ENCODE peak calls at places on chromosomes 12 and 14, in ten cellular contexts. I, T, K, C, B, O, Y, Z, P and R are unnamed samples.

GRCh38 chr12:92338671-92339070 is 193.0 kb upstream of the BTG1 start:
- DNase-seq in I (no peak), T (no peak), K (no peak), C (no peak), B (no peak), O (no peak), Y (no peak), Z (no peak), P (peak; percentile 21), R (no peak)

GRCh38 chr12:25416516-25416915 is 136.6 kb downstream of the LMNTD1 start:
- DNase-seq in I (no peak), T (no peak), K (no peak), C (no peak), B (no peak), O (no peak), Y (no peak), Z (no peak), P (no peak), R (no peak)

GRCh38 chr12:95859947-95860850 is 1.4 kb downstream of the SNRPF start:
- DNase-seq in I (no peak), T (no peak), K (no peak), C (no peak), B (no peak), O (no peak), Y (no peak), Z (no peak), P (no peak), R (no peak)

GRCh38 chr12:21773263-21773741 is 1.2 kb downstream of the KCNJ8 start:
- DNase-seq in I (no peak), T (no peak), K (no peak), C (no peak), B (no peak), O (no peak), Y (no peak), Z (no peak), P (peak; percentile 18), R (no peak)

GRCh38 chr14:90803249-90803648 is 13.0 kb downstream of the TTC7B start:
- DNase-seq in I (no peak), T (no peak), K (no peak), C (no peak), B (no peak), O (no peak), Y (no peak), Z (no peak), P (no peak), R (no peak)

GRCh38 chr14:92649934-92650545 is 98.4 kb downstream of the LGMN start:
- DNase-seq in I (no peak), T (no peak), K (peak; percentile 57), C (peak; percentile 24), B (peak; percentile 82), O (no peak), Y (no peak), Z (peak; percentile 88), P (peak; percentile 84), R (no peak)

GRCh38 chr14:73235531-73236155 is 1.7 kb upstream of the PAPLN start:
- DNase-seq in I (no peak), T (no peak), K (no peak), C (peak; percentile 24), B (no peak), O (no peak), Y (no peak), Z (no peak), P (peak; percentile 8), R (no peak)

GRCh38 chr14:54653764-54654469 is 87.0 kb downstream of the SAMD4A start:
- DNase-seq in I (no peak), T (no peak), K (no peak), C (no peak), B (peak; percentile 93), O (no peak), Y (no peak), Z (peak; percentile 74), P (peak; percentile 72), R (no peak)

GRCh38 chr14:67973415-67973814 is 153.8 kb downstream of the RAD51B start:
- DNase-seq in I (no peak), T (no peak), K (no peak), C (no peak), B (peak; percentile 48), O (no peak), Y (no peak), Z (no peak), P (no peak), R (no peak)

GRCh38 chr12:100427078-100427477 is 46.6 kb upstream of the NR1H4 start:
- DNase-seq in I (no peak), T (no peak), K (no peak), C (no peak), B (peak; percentile 3), O (no peak), Y (no peak), Z (no peak), P (peak; percentile 56), R (peak; percentile 66)

GRCh38 chr12:59911516-59911915 is 315.7 kb downstream of the SLC16A7 start:
- DNase-seq in I (no peak), T (no peak), K (no peak), C (no peak), B (no peak), O (no peak), Y (no peak), Z (no peak), P (no peak), R (no peak)

GRCh38 chr12:57237952-57238853 is 8.7 kb downstream of the SHMT2 start:
- DNase-seq in I (no peak), T (peak; percentile 41), K (no peak), C (no peak), B (peak; percentile 32), O (no peak), Y (peak; percentile 49), Z (peak; percentile 70), P (no peak), R (no peak)

GRCh38 chr14:100308112-100308792 is 2.0 kb upstream of the SLC25A29 start:
- DNase-seq in I (no peak), T (no peak), K (no peak), C (no peak), B (no peak), O (no peak), Y (no peak), Z (no peak), P (no peak), R (peak; percentile 25)

GRCh38 chr14:80850197-80850814 is 91.2 kb downstream of the CEP128 start:
- DNase-seq in I (no peak), T (no peak), K (no peak), C (no peak), B (peak; percentile 26), O (no peak), Y (no peak), Z (no peak), P (peak; percentile 16), R (peak; percentile 7)

GRCh38 chr14:104445832-104446381 is 133.7 kb upstream of the C14orf180 start:
- DNase-seq in I (no peak), T (no peak), K (peak; percentile 8), C (no peak), B (no peak), O (no peak), Y (no peak), Z (no peak), P (no peak), R (no peak)

GRCh38 chr14:92663049-92663448 is 85.4 kb downstream of the LGMN start:
- DNase-seq in I (no peak), T (no peak), K (no peak), C (no peak), B (no peak), O (no peak), Y (no peak), Z (no peak), P (no peak), R (no peak)

GRCh38 chr12:115205755-115206308 is 521.9 kb upstream of the TBX3 start:
- DNase-seq in I (no peak), T (no peak), K (no peak), C (no peak), B (no peak), O (no peak), Y (no peak), Z (no peak), P (no peak), R (no peak)

GRCh38 chr14:35963209-35963608 is 137.1 kb downstream of the BRMS1L start:
- DNase-seq in I (no peak), T (no peak), K (no peak), C (no peak), B (no peak), O (no peak), Y (no peak), Z (no peak), P (no peak), R (no peak)

GRCh38 chr12:121637231-121637914 is 11.0 kb downstream of the ORAI1 start:
- DNase-seq in I (no peak), T (no peak), K (peak; percentile 40), C (no peak), B (no peak), O (no peak), Y (peak; percentile 81), Z (peak; percentile 64), P (no peak), R (no peak)

GRCh38 chr14:102046337-102047278 is 40.2 kb downstream of the HSP90AA1 start:
- DNase-seq in I (no peak), T (peak; percentile 93), K (peak; percentile 92), C (peak; percentile 71), B (peak; percentile 15), O (peak; percentile 40), Y (peak; percentile 32), Z (peak; percentile 91), P (peak; percentile 87), R (no peak)

GRCh38 chr12:694734-695503 is 31.7 kb upstream of the NINJ2 start:
- DNase-seq in I (no peak), T (no peak), K (no peak), C (no peak), B (no peak), O (no peak), Y (no peak), Z (no peak), P (no peak), R (no peak)

GRCh38 chr14:70779667-70780066 is 29.6 kb downstream of the MAP3K9 start:
- DNase-seq in I (no peak), T (no peak), K (no peak), C (no peak), B (no peak), O (no peak), Y (no peak), Z (no peak), P (no peak), R (no peak)

GRCh38 chr12:107492393-107493134 is 193.0 kb upstream of the PWP1 start:
- DNase-seq in I (no peak), T (no peak), K (no peak), C (no peak), B (no peak), O (no peak), Y (no peak), Z (no peak), P (no peak), R (no peak)

GRCh38 chr14:99724196-99724891 is 40.2 kb downstream of the CYP46A1 start:
- DNase-seq in I (no peak), T (no peak), K (no peak), C (no peak), B (no peak), O (no peak), Y (no peak), Z (no peak), P (no peak), R (no peak)

GRCh38 chr14:76920572-76921175 is 94.5 kb downstream of the LRRC74A start:
- DNase-seq in I (no peak), T (peak; percentile 93), K (no peak), C (no peak), B (no peak), O (no peak), Y (no peak), Z (no peak), P (peak; percentile 21), R (no peak)

GRCh38 chr14:106578479-106578878 is 1052.1 kb downstream of the TMEM121 start:
- DNase-seq in I (no peak), T (peak; percentile 86), K (no peak), C (no peak), B (no peak), O (no peak), Y (no peak), Z (no peak), P (no peak), R (no peak)

GRCh38 chr12:104167519-104168458 is 29.8 kb upstream of the NFYB start:
- DNase-seq in I (no peak), T (no peak), K (no peak), C (no peak), B (no peak), O (no peak), Y (no peak), Z (no peak), P (no peak), R (no peak)

GRCh38 chr14:93142854-93143652 is 27.3 kb upstream of the ITPK1 start:
- DNase-seq in I (no peak), T (no peak), K (no peak), C (no peak), B (no peak), O (no peak), Y (no peak), Z (no peak), P (no peak), R (no peak)